ENCODE peak calls at places on chromosomes 2 and 18, in five cellular contexts. One of them, this sample, is unnamed.

GRCh38 chr2:72235497-72236413 is 88.1 kb upstream of the CYP26B1 start:
- DNase-seq in BJ: no peak
- DNase-seq in Calu3: no peak
- DNase-seq in astrocyte of the spinal cord: no peak
- DNase-seq in neural crest cell: no peak
- DNase-seq in this sample: no peak

GRCh38 chr2:150169230-150169629 is 318.2 kb downstream of the RND3 start:
- DNase-seq in BJ: no peak
- DNase-seq in neural crest cell: no peak
- DNase-seq in astrocyte of the spinal cord: peak
- DNase-seq in Calu3: no peak
- DNase-seq in this sample: peak

GRCh38 chr2:129861666-129862288 is 117.7 kb upstream of the RAB6C start:
- DNase-seq in BJ: no peak
- DNase-seq in neural crest cell: no peak
- DNase-seq in Calu3: no peak
- DNase-seq in astrocyte of the spinal cord: no peak
- DNase-seq in this sample: no peak

GRCh38 chr18:4068552-4069158 is 386.5 kb downstream of the DLGAP1 start:
- DNase-seq in neural crest cell: peak
- DNase-seq in Calu3: peak
- DNase-seq in BJ: no peak
- DNase-seq in astrocyte of the spinal cord: peak
- DNase-seq in this sample: peak

GRCh38 chr2:105143094-105143466 is 98.5 kb upstream of the GPR45 start:
- DNase-seq in neural crest cell: no peak
- DNase-seq in astrocyte of the spinal cord: no peak
- DNase-seq in Calu3: no peak
- DNase-seq in BJ: no peak
- DNase-seq in this sample: no peak

GRCh38 chr2:42910657-42911405 is 118.4 kb upstream of the HAAO start:
- DNase-seq in Calu3: no peak
- DNase-seq in astrocyte of the spinal cord: no peak
- DNase-seq in BJ: no peak
- DNase-seq in neural crest cell: no peak
- DNase-seq in this sample: no peak

GRCh38 chr2:45806563-45807358 is 155.3 kb downstream of the PRKCE start:
- DNase-seq in neural crest cell: no peak
- DNase-seq in astrocyte of the spinal cord: no peak
- DNase-seq in BJ: no peak
- DNase-seq in Calu3: no peak
- DNase-seq in this sample: no peak

GRCh38 chr2:167932123-167932693 is 315.2 kb downstream of the STK39 start:
- DNase-seq in BJ: no peak
- DNase-seq in neural crest cell: no peak
- DNase-seq in Calu3: no peak
- DNase-seq in astrocyte of the spinal cord: no peak
- DNase-seq in this sample: no peak

GRCh38 chr2:177429688-177430325 is 37.2 kb downstream of the AGPS start:
- DNase-seq in astrocyte of the spinal cord: peak
- DNase-seq in BJ: peak
- DNase-seq in neural crest cell: no peak
- DNase-seq in Calu3: no peak
- DNase-seq in this sample: peak

GRCh38 chr18:63155169-63155852 is 164.3 kb downstream of the BCL2 start:
- DNase-seq in neural crest cell: peak
- DNase-seq in astrocyte of the spinal cord: no peak
- DNase-seq in BJ: no peak
- DNase-seq in Calu3: peak
- DNase-seq in this sample: no peak
- TF ChIP-seq CTCF in neural crest cell: peak
- TF ChIP-seq CTCF in astrocyte of the spinal cord: peak
- TF ChIP-seq CTCF in BJ: peak
- TF ChIP-seq CTCF in Calu3: peak
- TF ChIP-seq CTCF in this sample: peak

GRCh38 chr2:65669574-65669973 is 237.2 kb upstream of the SPRED2 start:
- DNase-seq in BJ: no peak
- DNase-seq in neural crest cell: no peak
- DNase-seq in Calu3: no peak
- DNase-seq in astrocyte of the spinal cord: no peak
- DNase-seq in this sample: no peak

GRCh38 chr2:65675350-65675749 is 243.0 kb upstream of the SPRED2 start:
- DNase-seq in neural crest cell: no peak
- DNase-seq in astrocyte of the spinal cord: peak
- DNase-seq in BJ: no peak
- DNase-seq in Calu3: no peak
- DNase-seq in this sample: no peak

GRCh38 chr2:65668744-65669143 is 236.3 kb upstream of the SPRED2 start:
- DNase-seq in BJ: no peak
- DNase-seq in astrocyte of the spinal cord: no peak
- DNase-seq in neural crest cell: no peak
- DNase-seq in Calu3: no peak
- DNase-seq in this sample: no peak

GRCh38 chr2:65666156-65666725 is 233.8 kb upstream of the SPRED2 start:
- DNase-seq in Calu3: peak
- DNase-seq in neural crest cell: no peak
- DNase-seq in astrocyte of the spinal cord: peak
- DNase-seq in BJ: peak
- DNase-seq in this sample: peak

DNA sequence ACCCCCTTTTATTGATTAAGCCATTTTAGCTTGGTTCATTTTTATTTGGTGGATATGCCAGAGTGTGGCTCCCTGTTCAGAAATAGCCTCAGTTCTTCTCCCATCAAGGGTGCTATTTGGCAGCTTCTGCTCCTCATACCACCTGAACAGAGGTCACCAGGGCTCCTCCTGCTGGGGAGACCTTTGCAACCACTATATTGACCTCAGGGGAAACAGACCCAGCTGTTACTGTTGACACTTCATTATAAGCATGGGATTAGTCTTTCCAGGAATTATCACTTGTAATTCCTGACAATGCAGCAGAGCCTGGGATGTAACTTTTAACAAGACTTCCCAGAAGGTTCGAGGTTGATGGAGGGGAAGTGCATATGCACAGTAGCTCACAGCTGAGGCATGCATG is 239.3 kb upstream of the SPRED2 start:
- DNase-seq in BJ: no peak
- DNase-seq in astrocyte of the spinal cord: no peak
- DNase-seq in neural crest cell: no peak
- DNase-seq in Calu3: no peak
- DNase-seq in this sample: no peak
- TF ChIP-seq CTCF in BJ: no peak
- TF ChIP-seq CTCF in astrocyte of the spinal cord: no peak
- TF ChIP-seq CTCF in neural crest cell: no peak
- TF ChIP-seq CTCF in Calu3: no peak
- TF ChIP-seq CTCF in this sample: no peak

GRCh38 chr2:51613-52012 is 5.3 kb upstream of the FAM110C start:
- DNase-seq in neural crest cell: no peak
- DNase-seq in astrocyte of the spinal cord: no peak
- DNase-seq in Calu3: no peak
- DNase-seq in BJ: no peak
- DNase-seq in this sample: no peak
- TF ChIP-seq CTCF in neural crest cell: no peak
- TF ChIP-seq CTCF in astrocyte of the spinal cord: no peak
- TF ChIP-seq CTCF in Calu3: no peak
- TF ChIP-seq CTCF in BJ: no peak
- TF ChIP-seq CTCF in this sample: no peak

GRCh38 chr18:40326987-40327386 is 1628.0 kb upstream of the PIK3C3 start:
- DNase-seq in neural crest cell: no peak
- DNase-seq in BJ: no peak
- DNase-seq in astrocyte of the spinal cord: no peak
- DNase-seq in Calu3: no peak
- DNase-seq in this sample: no peak
- TF ChIP-seq CTCF in neural crest cell: no peak
- TF ChIP-seq CTCF in BJ: no peak
- TF ChIP-seq CTCF in astrocyte of the spinal cord: no peak
- TF ChIP-seq CTCF in Calu3: no peak
- TF ChIP-seq CTCF in this sample: no peak

GRCh38 chr18:44969214-44969842 is 288.6 kb downstream of the SETBP1 start:
- DNase-seq in BJ: no peak
- DNase-seq in astrocyte of the spinal cord: peak
- DNase-seq in neural crest cell: no peak
- DNase-seq in Calu3: no peak
- DNase-seq in this sample: no peak
- TF ChIP-seq CTCF in BJ: no peak
- TF ChIP-seq CTCF in astrocyte of the spinal cord: no peak
- TF ChIP-seq CTCF in neural crest cell: no peak
- TF ChIP-seq CTCF in Calu3: no peak
- TF ChIP-seq CTCF in this sample: no peak

GRCh38 chr2:149039213-149039724 is 770 bp downstream of the LYPD6B start:
- DNase-seq in neural crest cell: no peak
- DNase-seq in Calu3: no peak
- DNase-seq in astrocyte of the spinal cord: no peak
- DNase-seq in BJ: no peak
- DNase-seq in this sample: no peak

GRCh38 chr2:149036507-149037293 is 1.8 kb upstream of the LYPD6B start:
- DNase-seq in astrocyte of the spinal cord: no peak
- DNase-seq in neural crest cell: no peak
- DNase-seq in Calu3: no peak
- DNase-seq in BJ: no peak
- DNase-seq in this sample: no peak

GRCh38 chr2:149037851-149038250 is 648 bp upstream of the LYPD6B start:
- DNase-seq in BJ: no peak
- DNase-seq in neural crest cell: no peak
- DNase-seq in astrocyte of the spinal cord: no peak
- DNase-seq in Calu3: peak
- DNase-seq in this sample: no peak

GRCh38 chr2:149040451-149040850 is 2.0 kb downstream of the LYPD6B start:
- DNase-seq in Calu3: peak
- DNase-seq in neural crest cell: peak
- DNase-seq in astrocyte of the spinal cord: no peak
- DNase-seq in BJ: no peak
- DNase-seq in this sample: no peak

DNA sequence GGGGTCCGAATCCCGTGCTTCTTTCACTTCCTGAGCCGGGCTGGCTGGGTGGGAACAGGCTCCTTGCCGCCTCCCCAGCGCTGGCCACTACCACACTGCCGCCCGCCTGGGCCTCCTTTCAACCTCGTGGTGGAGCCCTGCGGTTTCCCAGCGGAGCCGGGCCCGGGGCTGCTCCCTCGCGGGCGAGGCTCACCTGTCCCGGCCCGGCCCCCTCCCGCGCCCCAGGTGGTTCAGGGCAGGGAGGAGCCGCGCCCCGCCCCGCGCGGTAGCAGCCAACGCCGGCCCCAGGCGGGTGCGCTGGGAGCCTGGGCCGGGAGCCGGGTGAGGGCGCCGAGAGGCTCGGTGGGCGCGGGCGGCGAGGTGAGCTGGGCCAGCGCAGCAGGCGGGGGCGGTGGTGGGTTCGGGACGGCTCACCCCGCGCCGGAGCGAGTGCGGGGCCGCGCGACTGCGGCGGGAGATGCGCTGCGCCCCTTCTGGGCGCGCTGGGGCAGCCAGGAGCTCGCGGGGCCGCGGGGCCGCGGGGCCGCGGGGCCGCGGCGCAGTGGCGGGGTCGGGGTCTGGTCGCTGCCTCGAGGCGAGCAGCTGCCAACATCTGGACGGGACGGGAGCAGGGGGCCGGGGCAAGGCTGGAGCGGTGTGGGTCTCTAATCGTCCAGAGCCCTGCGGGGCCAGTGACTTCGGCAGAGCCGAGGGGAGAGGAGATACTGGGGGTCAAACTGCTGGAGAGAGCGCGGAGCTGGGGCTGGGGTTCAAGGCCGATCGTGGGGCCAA is at the start of gene LYPD6B:
- DNase-seq in Calu3: peak
- DNase-seq in BJ: no peak
- DNase-seq in neural crest cell: peak
- DNase-seq in astrocyte of the spinal cord: no peak
- DNase-seq in this sample: no peak
- TF ChIP-seq CTCF in Calu3: no peak
- TF ChIP-seq CTCF in BJ: peak
- TF ChIP-seq CTCF in neural crest cell: peak
- TF ChIP-seq CTCF in astrocyte of the spinal cord: no peak
- TF ChIP-seq CTCF in this sample: no peak

GRCh38 chr18:58540381-58540943 is 88.4 kb downstream of the ALPK2 start:
- DNase-seq in neural crest cell: no peak
- DNase-seq in Calu3: no peak
- DNase-seq in BJ: no peak
- DNase-seq in astrocyte of the spinal cord: no peak
- DNase-seq in this sample: no peak

GRCh38 chr18:58541789-58542425 is 87.0 kb downstream of the ALPK2 start:
- DNase-seq in Calu3: peak
- DNase-seq in BJ: peak
- DNase-seq in neural crest cell: no peak
- DNase-seq in astrocyte of the spinal cord: peak
- DNase-seq in this sample: peak

GRCh38 chr18:58539659-58540380 is 89.1 kb downstream of the ALPK2 start:
- DNase-seq in BJ: no peak
- DNase-seq in astrocyte of the spinal cord: no peak
- DNase-seq in Calu3: no peak
- DNase-seq in neural crest cell: no peak
- DNase-seq in this sample: no peak

GRCh38 chr18:58542426-58543159 is 86.3 kb downstream of the ALPK2 start:
- DNase-seq in Calu3: no peak
- DNase-seq in BJ: no peak
- DNase-seq in astrocyte of the spinal cord: no peak
- DNase-seq in neural crest cell: no peak
- DNase-seq in this sample: no peak

GRCh38 chr18:58541137-58541788 is 87.6 kb downstream of the ALPK2 start:
- DNase-seq in Calu3: peak
- DNase-seq in astrocyte of the spinal cord: no peak
- DNase-seq in neural crest cell: no peak
- DNase-seq in BJ: no peak
- DNase-seq in this sample: peak
- TF ChIP-seq CTCF in Calu3: no peak
- TF ChIP-seq CTCF in astrocyte of the spinal cord: peak
- TF ChIP-seq CTCF in neural crest cell: peak
- TF ChIP-seq CTCF in BJ: peak
- TF ChIP-seq CTCF in this sample: peak